ENCODE peak calls at places on chromosomes 6 and 20, in five cellular contexts. R, H, G, B and J are unnamed samples.

GRCh38 chr6:47715782-47716181 is 17.4 kb downstream of the ADGRF4 start:
- DNase-seq in R (no peak), H (no peak), G (no peak), B (no peak), J (no peak)

GRCh38 chr6:127459231-127459641 is at the start of gene KIAA0408:
- DNase-seq in R (peak; percentile 54), H (peak; percentile 45), G (peak; percentile 87), B (peak; percentile 81), J (peak; percentile 67)

GRCh38 chr20:1879934-1880333 is 15.3 kb upstream of the SIRPA start:
- DNase-seq in R (no peak), H (no peak), G (peak; percentile 39), B (no peak), J (peak; percentile 49)

GRCh38 chr6:139473239-139473701 is 98.8 kb upstream of the CITED2 start:
- DNase-seq in R (peak; percentile 39), H (no peak), G (no peak), B (peak; percentile 31), J (peak; percentile 53)

GRCh38 chr6:25010917-25011625 is 75.3 kb upstream of the RIPOR2 start:
- DNase-seq in R (peak; percentile 54), H (peak; percentile 65), G (peak; percentile 67), B (no peak), J (peak; percentile 71)

GRCh38 chr20:52103469-52103910 is 88.1 kb downstream of the ZFP64 start:
- DNase-seq in R (peak; percentile 47), H (no peak), G (peak; percentile 20), B (peak; percentile 72), J (peak; percentile 61)

GRCh38 chr6:156948807-156949206 is 171.6 kb downstream of the ARID1B start:
- DNase-seq in R (peak; percentile 96), H (peak; percentile 81), G (peak; percentile 97), B (no peak), J (peak; percentile 83)

GRCh38 chr20:19405958-19406357 is 193.5 kb downstream of the SLC24A3 start:
- DNase-seq in R (no peak), H (no peak), G (no peak), B (no peak), J (no peak)

GRCh38 chr6:684831-685636 is 7.9 kb downstream of the EXOC2 start:
- DNase-seq in R (peak; percentile 73), H (no peak), G (peak; percentile 63), B (no peak), J (peak; percentile 59)

GRCh38 chr6:36616888-36617521 is 22.8 kb downstream of the SRSF3 start:
- DNase-seq in R (peak; percentile 52), H (peak; percentile 95), G (no peak), B (no peak), J (peak; percentile 68)

GRCh38 chr20:34271961-34272360 is 30.7 kb downstream of the ASIP start:
- DNase-seq in R (peak; percentile 90), H (peak; percentile 16), G (peak; percentile 52), B (no peak), J (peak; percentile 89)

GRCh38 chr6:116406678-116407345 is 36.1 kb downstream of the DSE start:
- DNase-seq in R (peak; percentile 88), H (no peak), G (peak; percentile 89), B (no peak), J (peak; percentile 71)

GRCh38 chr6:20870493-20870892 is 336.2 kb downstream of the CDKAL1 start:
- DNase-seq in R (no peak), H (no peak), G (no peak), B (no peak), J (no peak)

GRCh38 chr6:151317206-151317994 is 74.0 kb downstream of the ZBTB2 start:
- DNase-seq in R (peak; percentile 92), H (peak; percentile 62), G (peak; percentile 90), B (no peak), J (peak; percentile 77)

GRCh38 chr6:53734473-53735299 is 60.1 kb upstream of the LRRC1 start:
- DNase-seq in R (peak; percentile 93), H (peak; percentile 94), G (peak; percentile 78), B (peak; percentile 74), J (peak; percentile 68)

GRCh38 chr6:160010067-160010466 is 41.2 kb downstream of the IGF2R start:
- DNase-seq in R (peak; percentile 59), H (no peak), G (peak; percentile 17), B (no peak), J (peak; percentile 85)

GRCh38 chr6:80331522-80331921 is 225.1 kb downstream of the BCKDHB start:
- DNase-seq in R (no peak), H (no peak), G (no peak), B (no peak), J (no peak)
- H2AFZ ChIP-seq in R (no peak overlapping the region), H (no peak overlapping the region), G (no peak overlapping the region), B (no peak overlapping the region), J (no peak overlapping the region)

GRCh38 chr6:153084393-153084792 is 46.7 kb downstream of the RGS17 start:
- DNase-seq in R (peak; percentile 31), H (peak; percentile 30), G (peak; percentile 69), B (no peak), J (peak; percentile 73)
- H3K4me2 ChIP-seq in R (no peak overlapping the region), H (no peak overlapping the region), G (peak overlapping the region; percentile 73), B (no peak overlapping the region), J (no peak overlapping the region)

GRCh38 chr6:77461796-77462195 is 1.5 kb downstream of the HTR1B start:
- DNase-seq in R (no peak), H (no peak), G (no peak), B (no peak), J (no peak)
- H2AFZ ChIP-seq in R (peak overlapping the region; percentile 94), H (no peak overlapping the region), G (no peak overlapping the region), B (no peak overlapping the region), J (no peak overlapping the region)

GRCh38 chr6:147872002-147872401 is 363.5 kb downstream of the SAMD5 start:
- DNase-seq in R (no peak), H (no peak), G (no peak), B (no peak), J (no peak)

GRCh38 chr6:147870745-147871144 is 362.3 kb downstream of the SAMD5 start:
- DNase-seq in R (no peak), H (no peak), G (no peak), B (no peak), J (no peak)

GRCh38 chr6:147873826-147874225 is 365.3 kb downstream of the SAMD5 start:
- DNase-seq in R (no peak), H (no peak), G (peak; percentile 41), B (no peak), J (no peak)

GRCh38 chr6:147869869-147870268 is 361.4 kb downstream of the SAMD5 start:
- DNase-seq in R (no peak), H (no peak), G (no peak), B (no peak), J (no peak)

DNA sequence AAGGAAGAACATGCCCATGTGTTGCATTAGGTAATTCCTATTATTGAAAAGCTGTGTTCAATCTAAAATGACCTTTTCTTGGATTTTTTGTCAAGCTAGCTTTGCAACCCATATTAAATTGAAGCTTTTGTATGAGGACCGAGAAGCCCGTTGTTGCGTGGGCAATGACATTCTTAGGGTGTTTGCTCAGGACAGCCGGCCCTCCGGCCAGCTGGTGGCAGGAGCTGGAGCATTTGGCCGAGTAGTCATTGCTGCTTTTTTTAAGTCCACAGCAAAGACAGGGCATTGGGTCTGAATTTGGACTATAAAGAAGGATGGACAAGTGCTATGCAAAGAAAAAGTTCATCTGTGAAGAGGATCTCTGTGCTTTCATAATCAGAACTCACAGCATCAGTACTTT is 365.8 kb downstream of the SAMD5 start:
- DNase-seq in R (no peak), H (no peak), G (no peak), B (no peak), J (no peak)
- H3K4me2 ChIP-seq in R (no peak overlapping the region), H (no peak overlapping the region), G (no peak overlapping the region), B (no peak overlapping the region), J (no peak overlapping the region)

GRCh38 chr6:55664581-55665223 is 85.7 kb upstream of the HMGCLL1 start:
- DNase-seq in R (no peak), H (peak; percentile 72), G (peak; percentile 20), B (no peak), J (peak; percentile 8)
- H2AFZ ChIP-seq in R (no peak overlapping the region), H (peak overlapping the region; percentile 65), G (no peak overlapping the region), B (no peak overlapping the region), J (no peak overlapping the region)

GRCh38 chr6:44355640-44356039 is 13.2 kb downstream of the SPATS1 start:
- DNase-seq in R (no peak), H (no peak), G (no peak), B (no peak), J (no peak)

GRCh38 chr6:44352259-44352658 is 9.8 kb downstream of the SPATS1 start:
- DNase-seq in R (no peak), H (no peak), G (no peak), B (no peak), J (no peak)

GRCh38 chr6:44349904-44350649 is 7.6 kb downstream of the SPATS1 start:
- DNase-seq in R (no peak), H (no peak), G (no peak), B (no peak), J (no peak)

GRCh38 chr6:44356432-44356950 is 14.0 kb downstream of the SPATS1 start:
- DNase-seq in R (no peak), H (no peak), G (no peak), B (no peak), J (no peak)

DNA sequence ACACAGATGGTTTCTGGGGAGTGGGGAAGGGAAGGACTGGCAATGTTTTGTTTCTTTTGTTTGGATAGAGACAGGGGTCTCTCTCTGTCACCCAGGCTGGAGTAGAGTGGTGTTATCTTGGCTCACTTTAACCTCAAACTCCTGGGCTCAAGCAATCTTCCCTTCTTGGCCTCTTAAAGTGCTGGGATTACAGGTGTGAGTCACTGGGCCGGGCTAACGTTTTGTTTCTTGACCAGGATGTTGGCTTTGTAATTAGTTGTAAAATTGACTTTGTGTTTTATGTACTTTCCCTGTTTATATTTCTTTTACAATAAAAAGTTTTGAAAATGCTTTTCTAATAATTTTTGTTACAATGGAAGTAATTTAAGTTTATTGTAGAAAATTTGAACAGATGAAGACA is 10.9 kb downstream of the SPATS1 start:
- DNase-seq in R (no peak), H (peak; percentile 42), G (no peak), B (no peak), J (no peak)
- H3K4me2 ChIP-seq in R (no peak overlapping the region), H (peak overlapping the region; percentile 10), G (no peak overlapping the region), B (no peak overlapping the region), J (no peak overlapping the region)